ENCODE peak calls at places on chromosomes 13 and 19, in six cellular contexts. One of them, this sample, is unnamed.

GRCh38 chr13:111909501-111909900 is 157.4 kb upstream of the SOX1 start:
- DNase-seq in kidney glomerular epithelial cell: no peak
- DNase-seq in thyroid gland: no peak
- DNase-seq in hippocampal formation: no peak
- DNase-seq in dermis microvascular lymphatic vessel endothelial cell: no peak
- DNase-seq in germinal center: no peak
- DNase-seq in this sample: no peak

GRCh38 chr13:103002279-103002678 is 63.9 kb downstream of the SLC10A2 start:
- DNase-seq in dermis microvascular lymphatic vessel endothelial cell: no peak
- DNase-seq in germinal center: no peak
- DNase-seq in hippocampal formation: no peak
- DNase-seq in thyroid gland: no peak
- DNase-seq in kidney glomerular epithelial cell: no peak
- DNase-seq in this sample: no peak

GRCh38 chr13:30019648-30020626 is 169.5 kb upstream of the UBL3 start:
- DNase-seq in thyroid gland: no peak
- DNase-seq in dermis microvascular lymphatic vessel endothelial cell: no peak
- DNase-seq in germinal center: no peak
- DNase-seq in hippocampal formation: no peak
- DNase-seq in kidney glomerular epithelial cell: no peak
- DNase-seq in this sample: no peak

GRCh38 chr13:106348032-106348431 is 187.4 kb downstream of the EFNB2 start:
- DNase-seq in kidney glomerular epithelial cell: peak; percentile 67
- DNase-seq in thyroid gland: no peak
- DNase-seq in germinal center: no peak
- DNase-seq in hippocampal formation: no peak
- DNase-seq in dermis microvascular lymphatic vessel endothelial cell: no peak
- DNase-seq in this sample: peak; percentile 88

GRCh38 chr19:7699422-7700127 is 2.4 kb downstream of the FCER2 start:
- DNase-seq in thyroid gland: no peak
- DNase-seq in hippocampal formation: no peak
- DNase-seq in dermis microvascular lymphatic vessel endothelial cell: no peak
- DNase-seq in kidney glomerular epithelial cell: no peak
- DNase-seq in germinal center: no peak
- DNase-seq in this sample: no peak

GRCh38 chr13:112071011-112071901 is 4.3 kb downstream of the SOX1 start:
- DNase-seq in dermis microvascular lymphatic vessel endothelial cell: no peak
- DNase-seq in kidney glomerular epithelial cell: no peak
- DNase-seq in hippocampal formation: no peak
- DNase-seq in germinal center: no peak
- DNase-seq in thyroid gland: no peak
- DNase-seq in this sample: no peak

GRCh38 chr19:35116085-35116801 is 620 bp downstream of the FXYD3 start:
- DNase-seq in thyroid gland: no peak
- DNase-seq in hippocampal formation: no peak
- DNase-seq in dermis microvascular lymphatic vessel endothelial cell: no peak
- DNase-seq in germinal center: no peak
- DNase-seq in kidney glomerular epithelial cell: no peak
- DNase-seq in this sample: no peak

GRCh38 chr13:67298297-67298696 is 68.2 kb upstream of the PCDH9 start:
- DNase-seq in germinal center: no peak
- DNase-seq in kidney glomerular epithelial cell: no peak
- DNase-seq in thyroid gland: no peak
- DNase-seq in dermis microvascular lymphatic vessel endothelial cell: no peak
- DNase-seq in hippocampal formation: peak; percentile 4
- DNase-seq in this sample: no peak

GRCh38 chr19:3034845-3035541 is 5.9 kb upstream of the TLE2 start:
- DNase-seq in germinal center: no peak
- DNase-seq in thyroid gland: no peak
- DNase-seq in hippocampal formation: no peak
- DNase-seq in kidney glomerular epithelial cell: no peak
- DNase-seq in dermis microvascular lymphatic vessel endothelial cell: no peak
- DNase-seq in this sample: no peak

This sample was measured in keratinocyte.